ENCODE peak calls at places on chromosomes 11 and 22, in five cellular contexts. K is memory B cell, Y is esophagus squamous epithelium, I is GM23248, E is dorsolateral prefrontal cortex. Z is an unnamed sample.

GRCh38 chr22:29308791-29309262 is 2.4 kb downstream of the GAS2L1 start:
- DNase-seq in E (no peak), Y (no peak), K (no peak), I (peak), Z (no peak)

GRCh38 chr22:26550498-26551033 is 38.3 kb upstream of the TFIP11 start:
- DNase-seq in I (peak), E (no peak), Y (no peak), K (no peak), Z (no peak)

GRCh38 chr22:36252754-36253522 is at the start of gene APOL1:
- DNase-seq in Y (no peak), K (peak), I (peak), E (no peak), Z (peak)

GRCh38 chr11:60129853-60130252 is 41.4 kb downstream of the MS4A2 start:
- DNase-seq in K (no peak), I (no peak), Y (no peak), E (no peak), Z (no peak)

GRCh38 chr11:5153574-5154431 is 754 bp downstream of the OR52A1 start:
- DNase-seq in K (no peak), I (no peak), Y (no peak), E (no peak), Z (no peak)

GRCh38 chr11:2268911-2269600 is 1.3 kb downstream of the ASCL2 start:
- DNase-seq in Y (no peak), I (peak), K (no peak), E (peak), Z (peak)

GRCh38 chr11:124736738-124737137 is 3.0 kb upstream of the NRGN start:
- DNase-seq in K (no peak), E (no peak), I (no peak), Y (no peak), Z (no peak)

GRCh38 chr11:37946155-37946766 is 1348.2 kb upstream of the RAG2 start:
- DNase-seq in I (peak), K (no peak), E (no peak), Y (no peak), Z (no peak)

GRCh38 chr11:108965602-108966001 is 300.7 kb downstream of the DDX10 start:
- DNase-seq in Y (no peak), I (peak), K (no peak), E (no peak), Z (no peak)

GRCh38 chr11:113267536-113267935 is 46.8 kb upstream of the TTC12 start:
- DNase-seq in Y (no peak), K (no peak), I (no peak), E (peak), Z (no peak)

GRCh38 chr11:77171254-77171653 is 43.2 kb downstream of the MYO7A start:
- DNase-seq in K (no peak), Y (no peak), E (no peak), I (no peak), Z (no peak)

GRCh38 chr11:120236169-120237107 is 3.5 kb upstream of the POU2F3 start:
- DNase-seq in Y (no peak), K (no peak), I (peak), E (no peak), Z (no peak)

GRCh38 chr11:35529971-35530495 is 4.6 kb upstream of the PAMR1 start:
- DNase-seq in Y (no peak), E (no peak), K (no peak), I (peak), Z (peak)

GRCh38 chr11:64611961-64612646 is 21.1 kb downstream of the SLC22A12 start:
- DNase-seq in Y (no peak), E (no peak), K (no peak), I (peak), Z (no peak)

GRCh38 chr11:9740202-9740881 is 76.5 kb downstream of the SWAP70 start:
- DNase-seq in I (no peak), Y (no peak), K (no peak), E (no peak), Z (no peak)